ENCODE peak calls at places on chromosomes 4 and X, in five cellular contexts. E is K562, P is SK-N-SH, Q is thoracic aorta, L is endothelial cell. J is an unnamed sample.

GRCh38 chr4:102713096-102713495 is 47.7 kb downstream of the MANBA start:
- DNase-seq in P (no peak), L (no peak), E (no peak), Q (no peak), J (no peak)

GRCh38 chr4:38002451-38003071 is 42.4 kb downstream of the PTTG2 start:
- DNase-seq in Q (no peak), P (no peak), L (no peak), E (no peak), J (no peak)

GRCh38 chr4:40564004-40564403 is 65.7 kb downstream of the RBM47 start:
- DNase-seq in L (no peak), E (no peak), P (no peak), Q (no peak), J (no peak)

GRCh38 chr4:93469560-93469959 is 359.0 kb upstream of the ATOH1 start:
- DNase-seq in E (no peak), P (no peak), L (no peak), Q (no peak), J (no peak)

GRCh38 chrX:17622331-17622730 is 115.0 kb upstream of the SCML1 start:
- DNase-seq in P (no peak), Q (no peak), L (no peak), E (no peak), J (no peak)

GRCh38 chr4:7771541-7772507 is 167.8 kb downstream of the AFAP1 start:
- DNase-seq in Q (no peak), L (no peak), P (peak), E (no peak), J (no peak)

GRCh38 chrX:44101300-44101699 is 128.1 kb upstream of the NDP start:
- DNase-seq in E (no peak), P (no peak), L (no peak), Q (no peak), J (no peak)

GRCh38 chrX:33126469-33126868 is 84.9 kb downstream of the DMD start:
- DNase-seq in E (no peak), P (no peak), Q (no peak), L (no peak), J (no peak)

GRCh38 chr4:88605744-88606143 is 13.5 kb downstream of the HERC3 start:
- DNase-seq in P (no peak), E (no peak), L (no peak), Q (no peak), J (no peak)

GRCh38 chrX:47629419-47630210 is at the start of gene CFP:
- DNase-seq in E (peak), Q (no peak), P (no peak), L (no peak), J (no peak)

GRCh38 chrX:153470411-153471363 is at the start of gene HAUS7:
- DNase-seq in L (peak), P (peak), Q (peak), E (peak), J (peak)
- TF ChIP-seq CTCF in L (peak), P (peak), Q (peak), E (peak), J (peak)

DNA sequence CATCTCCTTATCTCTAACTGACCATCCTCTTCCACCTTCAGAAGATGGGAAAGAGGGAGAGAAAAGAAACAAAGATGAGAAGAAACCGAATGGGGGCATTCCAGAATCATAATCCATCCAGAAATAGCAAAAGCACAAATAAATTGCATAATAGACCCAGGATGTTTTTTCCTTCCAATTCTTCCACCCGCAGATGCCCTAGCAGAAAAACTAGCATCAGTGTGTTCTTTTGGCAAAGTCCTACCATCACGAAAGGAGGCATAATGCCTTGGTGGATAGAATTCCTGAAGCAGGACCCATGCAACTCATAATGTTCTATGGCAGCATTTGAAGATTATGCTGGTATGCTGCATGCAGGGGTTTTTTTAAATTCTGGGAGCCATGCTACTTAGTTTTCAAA is 279.2 kb downstream of the PPP3CA start:
- DNase-seq in Q (no peak), E (no peak), L (no peak), P (no peak), J (no peak)
- TF ChIP-seq CTCF in Q (no peak), E (no peak), L (no peak), P (no peak), J (no peak)

GRCh38 chr4:108637856-108638255 is 12.5 kb upstream of the OSTC start:
- DNase-seq in Q (no peak), E (no peak), L (no peak), P (no peak), J (no peak)
- TF ChIP-seq CTCF in Q (no peak), E (peak), L (no peak), P (peak), J (no peak)

GRCh38 chr4:175330236-175330635 is 412.1 kb downstream of the ADAM29 start:
- DNase-seq in P (no peak), L (no peak), Q (no peak), E (no peak), J (no peak)

GRCh38 chr4:175325230-175325629 is 407.1 kb downstream of the ADAM29 start:
- DNase-seq in L (no peak), Q (no peak), E (no peak), P (no peak), J (no peak)

DNA sequence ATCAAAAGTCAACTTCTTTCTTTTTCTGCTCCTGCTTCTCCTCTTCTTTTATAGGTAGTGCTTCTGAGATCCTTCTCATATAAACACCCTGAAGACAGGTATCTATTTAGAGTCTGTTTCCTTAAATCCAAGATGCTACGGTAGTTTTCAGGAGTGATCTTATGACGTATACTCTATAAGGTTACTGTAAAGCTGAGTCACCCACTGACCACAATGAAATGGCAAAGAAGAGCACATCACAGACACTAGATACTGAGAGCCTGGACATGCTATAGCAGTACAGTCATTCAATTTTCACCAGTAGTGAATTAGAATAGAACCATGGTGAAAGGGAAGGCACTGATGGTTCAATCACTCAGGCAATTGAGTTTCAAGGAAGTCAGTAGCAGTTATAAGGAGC is 412.5 kb downstream of the ADAM29 start:
- DNase-seq in E (no peak), P (no peak), L (no peak), Q (no peak), J (no peak)
- TF ChIP-seq CTCF in E (no peak), P (no peak), L (no peak), Q (no peak), J (no peak)

GRCh38 chrX:19814240-19814639 is 73.2 kb downstream of the SH3KBP1 start:
- DNase-seq in Q (no peak), L (no peak), E (peak), P (no peak), J (no peak)
- TF ChIP-seq CTCF in Q (no peak), L (no peak), E (peak), P (no peak), J (no peak)

J was measured in progenitor cell of endocrine pancreas.